ENCODE peak calls at places on chromosome 1, in seven cellular contexts. One of them, this sample, is unnamed.

GRCh38 chr1:43267291-43267805 is 2.4 kb upstream of the TMEM125 start:
- DNase-seq in H4: no peak
- DNase-seq in SK-N-SH: no peak
- DNase-seq in naive B cell: no peak
- DNase-seq in EH: peak
- DNase-seq in NCI-H1436: no peak
- DNase-seq in NCI-H1105 treated with DMSO at 0.1 percent for 48 hours: no peak
- DNase-seq in this sample: no peak

GRCh38 chr1:40040511-40041465 is at the start of gene CAP1:
- DNase-seq in H4: peak
- DNase-seq in SK-N-SH: peak
- DNase-seq in naive B cell: peak
- DNase-seq in EH: peak
- DNase-seq in NCI-H1436: peak
- DNase-seq in NCI-H1105 treated with DMSO at 0.1 percent for 48 hours: peak
- DNase-seq in this sample: peak

GRCh38 chr1:220451541-220451940 is 76.4 kb upstream of the MARK1 start:
- DNase-seq in H4: no peak
- DNase-seq in SK-N-SH: no peak
- DNase-seq in naive B cell: no peak
- DNase-seq in EH: peak
- DNase-seq in NCI-H1436: no peak
- DNase-seq in NCI-H1105 treated with DMSO at 0.1 percent for 48 hours: no peak
- DNase-seq in this sample: no peak

GRCh38 chr1:168129933-168130332 is 6.8 kb downstream of the GPR161 start:
- DNase-seq in H4: no peak
- DNase-seq in SK-N-SH: no peak
- DNase-seq in naive B cell: no peak
- DNase-seq in EH: no peak
- DNase-seq in NCI-H1436: no peak
- DNase-seq in NCI-H1105 treated with DMSO at 0.1 percent for 48 hours: no peak
- DNase-seq in this sample: no peak

GRCh38 chr1:226064816-226065248 is 2.3 kb downstream of the H3-3A start:
- DNase-seq in H4: peak
- DNase-seq in SK-N-SH: peak
- DNase-seq in naive B cell: peak
- DNase-seq in EH: peak
- DNase-seq in NCI-H1436: peak
- DNase-seq in NCI-H1105 treated with DMSO at 0.1 percent for 48 hours: peak
- DNase-seq in this sample: peak

GRCh38 chr1:115505157-115505571 is 136.6 kb upstream of the VANGL1 start:
- DNase-seq in H4: no peak
- DNase-seq in SK-N-SH: no peak
- DNase-seq in naive B cell: no peak
- DNase-seq in EH: peak
- DNase-seq in NCI-H1436: peak
- DNase-seq in NCI-H1105 treated with DMSO at 0.1 percent for 48 hours: peak
- DNase-seq in this sample: no peak

GRCh38 chr1:48338257-48338656 is 115.7 kb downstream of the SLC5A9 start:
- DNase-seq in H4: no peak
- DNase-seq in SK-N-SH: no peak
- DNase-seq in naive B cell: no peak
- DNase-seq in EH: no peak
- DNase-seq in NCI-H1436: no peak
- DNase-seq in NCI-H1105 treated with DMSO at 0.1 percent for 48 hours: no peak
- DNase-seq in this sample: no peak

GRCh38 chr1:156751724-156752481 is 428 bp upstream of the HDGF start:
- DNase-seq in H4: peak
- DNase-seq in SK-N-SH: peak
- DNase-seq in naive B cell: peak
- DNase-seq in EH: peak
- DNase-seq in NCI-H1436: peak
- DNase-seq in NCI-H1105 treated with DMSO at 0.1 percent for 48 hours: peak
- DNase-seq in this sample: peak

GRCh38 chr1:116553386-116554115 is 17.3 kb downstream of the CD58 start:
- DNase-seq in H4: no peak
- DNase-seq in SK-N-SH: no peak
- DNase-seq in naive B cell: no peak
- DNase-seq in EH: no peak
- DNase-seq in NCI-H1436: no peak
- DNase-seq in NCI-H1105 treated with DMSO at 0.1 percent for 48 hours: no peak
- DNase-seq in this sample: no peak

GRCh38 chr1:227897704-227898438 is 49.9 kb downstream of the WNT9A start:
- DNase-seq in H4: no peak
- DNase-seq in SK-N-SH: no peak
- DNase-seq in naive B cell: no peak
- DNase-seq in EH: no peak
- DNase-seq in NCI-H1436: no peak
- DNase-seq in NCI-H1105 treated with DMSO at 0.1 percent for 48 hours: no peak
- DNase-seq in this sample: no peak